ENCODE peak calls at places on chromosomes 2 and 18, in six cellular contexts. One of them, this sample, is unnamed.

GRCh38 chr18:37441821-37442220 is 123.8 kb downstream of the CELF4 start:
- DNase-seq in neuronal stem cell: no peak
- DNase-seq in IMR-90: no peak
- DNase-seq in H9: no peak
- DNase-seq in H1: no peak
- DNase-seq in trophoblast cell: no peak
- DNase-seq in this sample: no peak

GRCh38 chr2:82169379-82169778 is 1864.8 kb upstream of the LRRTM1 start:
- DNase-seq in neuronal stem cell: no peak
- DNase-seq in IMR-90: no peak
- DNase-seq in H9: no peak
- DNase-seq in H1: no peak
- DNase-seq in trophoblast cell: no peak
- DNase-seq in this sample: no peak

GRCh38 chr18:68494802-68495560 is 219.9 kb downstream of the TMX3 start:
- DNase-seq in neuronal stem cell: no peak
- DNase-seq in IMR-90: peak; percentile 98
- DNase-seq in H9: no peak
- DNase-seq in H1: no peak
- DNase-seq in trophoblast cell: peak; percentile 92
- DNase-seq in this sample: peak; percentile 91

GRCh38 chr2:178234648-178235047 is 40.3 kb downstream of the OSBPL6 start:
- DNase-seq in neuronal stem cell: no peak
- DNase-seq in IMR-90: peak; percentile 52
- DNase-seq in H9: no peak
- DNase-seq in H1: no peak
- DNase-seq in trophoblast cell: no peak
- DNase-seq in this sample: no peak

GRCh38 chr2:33521791-33522281 is 45.4 kb downstream of the RASGRP3 start:
- DNase-seq in neuronal stem cell: no peak
- DNase-seq in IMR-90: no peak
- DNase-seq in H9: no peak
- DNase-seq in H1: no peak
- DNase-seq in trophoblast cell: no peak
- DNase-seq in this sample: peak; percentile 58

GRCh38 chr18:42052137-42052708 is 97.2 kb downstream of the PIK3C3 start:
- DNase-seq in neuronal stem cell: no peak
- DNase-seq in IMR-90: peak; percentile 52
- DNase-seq in H9: no peak
- DNase-seq in H1: no peak
- DNase-seq in trophoblast cell: peak; percentile 41
- DNase-seq in this sample: peak; percentile 20

GRCh38 chr2:239825705-239825979 is 199.5 kb downstream of the NDUFA10 start:
- DNase-seq in neuronal stem cell: no peak
- DNase-seq in IMR-90: no peak
- DNase-seq in H9: peak; percentile 13
- DNase-seq in H1: no peak
- DNase-seq in trophoblast cell: no peak
- DNase-seq in this sample: no peak

GRCh38 chr18:63161032-63161727 is 158.4 kb downstream of the BCL2 start:
- DNase-seq in neuronal stem cell: no peak
- DNase-seq in IMR-90: no peak
- DNase-seq in H9: no peak
- DNase-seq in H1: no peak
- DNase-seq in trophoblast cell: no peak
- DNase-seq in this sample: no peak

GRCh38 chr18:805008-805754 is 6.9 kb downstream of the YES1 start:
- DNase-seq in neuronal stem cell: no peak
- DNase-seq in IMR-90: no peak
- DNase-seq in H9: no peak
- DNase-seq in H1: no peak
- DNase-seq in trophoblast cell: no peak
- DNase-seq in this sample: peak; percentile 32

GRCh38 chr2:54658548-54659207 is 64.8 kb upstream of the EML6 start:
- DNase-seq in neuronal stem cell: no peak
- DNase-seq in IMR-90: peak; percentile 67
- DNase-seq in H9: no peak
- DNase-seq in H1: no peak
- DNase-seq in trophoblast cell: no peak
- DNase-seq in this sample: peak; percentile 64

GRCh38 chr2:74751981-74752808 is 81.7 kb upstream of the HK2 start:
- DNase-seq in neuronal stem cell: no peak
- DNase-seq in IMR-90: no peak
- DNase-seq in H9: no peak
- DNase-seq in H1: no peak
- DNase-seq in trophoblast cell: no peak
- DNase-seq in this sample: no peak

GRCh38 chr2:178298785-178299212 is 104.5 kb downstream of the OSBPL6 start:
- DNase-seq in neuronal stem cell: no peak
- DNase-seq in IMR-90: peak; percentile 48
- DNase-seq in H9: no peak
- DNase-seq in H1: no peak
- DNase-seq in trophoblast cell: no peak
- DNase-seq in this sample: peak; percentile 12

GRCh38 chr18:2108581-2108980 is 462.7 kb downstream of the METTL4 start:
- DNase-seq in neuronal stem cell: no peak
- DNase-seq in IMR-90: no peak
- DNase-seq in H9: no peak
- DNase-seq in H1: no peak
- DNase-seq in trophoblast cell: no peak
- DNase-seq in this sample: no peak

GRCh38 chr2:121686218-121686617 is 37.0 kb upstream of the CLASP1 start:
- DNase-seq in neuronal stem cell: no peak
- DNase-seq in IMR-90: no peak
- DNase-seq in H9: no peak
- DNase-seq in H1: peak; percentile 60
- DNase-seq in trophoblast cell: no peak
- DNase-seq in this sample: no peak

GRCh38 chr2:197168705-197169104 is 141.9 kb downstream of the ANKRD44 start:
- DNase-seq in neuronal stem cell: peak; percentile 77
- DNase-seq in IMR-90: peak; percentile 51
- DNase-seq in H9: peak; percentile 82
- DNase-seq in H1: peak; percentile 87
- DNase-seq in trophoblast cell: peak; percentile 84
- DNase-seq in this sample: peak; percentile 65

GRCh38 chr18:12430137-12430990 is 22.6 kb downstream of the PRELID3A start:
- DNase-seq in neuronal stem cell: no peak
- DNase-seq in IMR-90: no peak
- DNase-seq in H9: no peak
- DNase-seq in H1: no peak
- DNase-seq in trophoblast cell: no peak
- DNase-seq in this sample: no peak

GRCh38 chr2:1024981-1025380 is 74.3 kb downstream of the SNTG2 start:
- DNase-seq in neuronal stem cell: no peak
- DNase-seq in IMR-90: peak; percentile 8
- DNase-seq in H9: no peak
- DNase-seq in H1: no peak
- DNase-seq in trophoblast cell: no peak
- DNase-seq in this sample: no peak

GRCh38 chr2:200479617-200480292 is 30.1 kb downstream of the KCTD18 start:
- DNase-seq in neuronal stem cell: no peak
- DNase-seq in IMR-90: peak; percentile 87
- DNase-seq in H9: no peak
- DNase-seq in H1: no peak
- DNase-seq in trophoblast cell: peak; percentile 78
- DNase-seq in this sample: peak; percentile 76

GRCh38 chr2:41884718-41885117 is 163.1 kb upstream of the PKDCC start:
- DNase-seq in neuronal stem cell: no peak
- DNase-seq in IMR-90: no peak
- DNase-seq in H9: no peak
- DNase-seq in H1: no peak
- DNase-seq in trophoblast cell: no peak
- DNase-seq in this sample: no peak

GRCh38 chr2:201696151-201696659 is 2.2 kb downstream of the MPP4 start:
- DNase-seq in neuronal stem cell: no peak
- DNase-seq in IMR-90: peak; percentile 96
- DNase-seq in H9: no peak
- DNase-seq in H1: no peak
- DNase-seq in trophoblast cell: no peak
- DNase-seq in this sample: peak; percentile 67

GRCh38 chr2:25127631-25128030 is 40.7 kb downstream of the POMC start:
- DNase-seq in neuronal stem cell: no peak
- DNase-seq in IMR-90: peak; percentile 59
- DNase-seq in H9: no peak
- DNase-seq in H1: no peak
- DNase-seq in trophoblast cell: no peak
- DNase-seq in this sample: no peak

GRCh38 chr18:7918696-7919095 is 351.6 kb downstream of the PTPRM start:
- DNase-seq in neuronal stem cell: no peak
- DNase-seq in IMR-90: no peak
- DNase-seq in H9: no peak
- DNase-seq in H1: no peak
- DNase-seq in trophoblast cell: no peak
- DNase-seq in this sample: peak; percentile 4

GRCh38 chr18:36526611-36527010 is 229.1 kb downstream of the FHOD3 start:
- DNase-seq in neuronal stem cell: no peak
- DNase-seq in IMR-90: peak; percentile 52
- DNase-seq in H9: no peak
- DNase-seq in H1: no peak
- DNase-seq in trophoblast cell: no peak
- DNase-seq in this sample: no peak

GRCh38 chr18:8538935-8539334 is 70.3 kb upstream of the RAB12 start:
- DNase-seq in neuronal stem cell: no peak
- DNase-seq in IMR-90: no peak
- DNase-seq in H9: no peak
- DNase-seq in H1: peak; percentile 34
- DNase-seq in trophoblast cell: no peak
- DNase-seq in this sample: no peak

GRCh38 chr2:230947908-230948365 is 22.9 kb upstream of the GPR55 start:
- DNase-seq in neuronal stem cell: no peak
- DNase-seq in IMR-90: no peak
- DNase-seq in H9: no peak
- DNase-seq in H1: no peak
- DNase-seq in trophoblast cell: no peak
- DNase-seq in this sample: no peak

GRCh38 chr2:20378891-20379519 is 28.4 kb upstream of the PUM2 start:
- DNase-seq in neuronal stem cell: peak; percentile 45
- DNase-seq in IMR-90: peak; percentile 86
- DNase-seq in H9: peak; percentile 85
- DNase-seq in H1: peak; percentile 86
- DNase-seq in trophoblast cell: peak; percentile 74
- DNase-seq in this sample: peak; percentile 89

GRCh38 chr2:128300151-128300550 is 18.5 kb downstream of the HS6ST1 start:
- DNase-seq in neuronal stem cell: no peak
- DNase-seq in IMR-90: no peak
- DNase-seq in H9: no peak
- DNase-seq in H1: no peak
- DNase-seq in trophoblast cell: no peak
- DNase-seq in this sample: no peak
- H3K79me1 ChIP-seq in neuronal stem cell: peaks cover 25% of the 10 kb centered on the region
- H3K79me1 ChIP-seq in IMR-90: peaks cover 49% of the 10 kb centered on the region
- H3K79me1 ChIP-seq in H9: peaks cover 13% of the 10 kb centered on the region
- H3K79me1 ChIP-seq in H1: peaks cover 61% of the 10 kb centered on the region
- H3K79me1 ChIP-seq in trophoblast cell: peaks cover 12% of the 10 kb centered on the region
- H3K79me1 ChIP-seq in this sample: peaks cover 34% of the 10 kb centered on the region

DNA sequence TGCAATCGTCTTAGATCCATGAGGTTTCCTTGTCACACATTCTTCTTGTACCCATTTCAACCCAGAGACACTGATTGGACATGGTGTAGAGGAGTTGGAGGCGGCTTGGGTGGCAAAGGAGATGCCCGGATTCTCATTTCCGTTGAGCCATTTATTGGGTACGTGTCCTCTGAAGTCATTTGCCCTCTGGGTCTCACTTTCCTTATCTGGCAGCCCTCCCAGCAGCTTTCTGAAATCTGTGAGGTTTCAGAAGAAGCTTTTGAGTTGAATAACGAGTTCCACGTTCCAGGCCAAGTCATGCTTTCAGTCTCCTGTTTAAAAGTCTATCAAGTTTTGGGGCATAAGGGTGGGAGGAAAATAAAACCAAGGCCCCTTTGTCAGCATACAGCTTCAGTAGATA is 117.2 kb downstream of the MGAT5 start:
- DNase-seq in neuronal stem cell: no peak
- DNase-seq in IMR-90: no peak
- DNase-seq in H9: no peak
- DNase-seq in H1: no peak
- DNase-seq in trophoblast cell: no peak
- DNase-seq in this sample: no peak
- H4K91ac ChIP-seq in neuronal stem cell: no peak overlapping the region
- H4K91ac ChIP-seq in IMR-90: no peak overlapping the region
- H4K91ac ChIP-seq in H9: no peak overlapping the region
- H4K91ac ChIP-seq in H1: no peak overlapping the region
- H4K91ac ChIP-seq in trophoblast cell: no peak overlapping the region
- H4K91ac ChIP-seq in this sample: no peak overlapping the region

DNA sequence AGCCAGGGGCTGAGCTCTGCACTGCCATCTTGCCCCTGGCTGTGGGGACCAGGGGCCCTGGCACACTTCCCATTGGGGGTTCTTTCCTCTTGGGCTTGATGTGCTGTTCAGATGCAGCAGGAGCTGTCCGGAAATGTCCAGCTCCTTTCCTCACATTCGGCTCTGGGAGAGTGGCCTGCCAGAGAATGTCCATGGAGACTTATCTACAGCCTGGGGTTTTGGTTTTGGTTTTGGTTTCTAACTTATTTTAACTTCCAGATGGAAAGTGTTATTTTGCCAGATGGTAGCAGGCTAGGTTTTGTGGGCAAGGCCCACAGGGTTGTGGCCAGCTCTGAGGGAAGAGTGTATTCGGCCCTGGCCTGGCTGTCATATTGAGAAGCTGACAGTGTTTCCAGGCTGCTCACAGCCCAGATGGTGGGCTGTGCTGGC is 177.3 kb downstream of the ANKRD30B start:
- DNase-seq in neuronal stem cell: no peak
- DNase-seq in IMR-90: no peak
- DNase-seq in H9: no peak
- DNase-seq in H1: no peak
- DNase-seq in trophoblast cell: no peak
- DNase-seq in this sample: no peak
- H3K9me3 ChIP-seq in neuronal stem cell: no peaks in the 10 kb centered on the region
- H3K9me3 ChIP-seq in IMR-90: peaks cover 38% of the 10 kb centered on the region
- H3K9me3 ChIP-seq in H9: peaks cover 89% of the 10 kb centered on the region
- H3K9me3 ChIP-seq in H1: peaks cover 81% of the 10 kb centered on the region
- H3K9me3 ChIP-seq in trophoblast cell: peaks cover 28% of the 10 kb centered on the region
- H3K9me3 ChIP-seq in this sample: no peaks in the 10 kb centered on the region

DNA sequence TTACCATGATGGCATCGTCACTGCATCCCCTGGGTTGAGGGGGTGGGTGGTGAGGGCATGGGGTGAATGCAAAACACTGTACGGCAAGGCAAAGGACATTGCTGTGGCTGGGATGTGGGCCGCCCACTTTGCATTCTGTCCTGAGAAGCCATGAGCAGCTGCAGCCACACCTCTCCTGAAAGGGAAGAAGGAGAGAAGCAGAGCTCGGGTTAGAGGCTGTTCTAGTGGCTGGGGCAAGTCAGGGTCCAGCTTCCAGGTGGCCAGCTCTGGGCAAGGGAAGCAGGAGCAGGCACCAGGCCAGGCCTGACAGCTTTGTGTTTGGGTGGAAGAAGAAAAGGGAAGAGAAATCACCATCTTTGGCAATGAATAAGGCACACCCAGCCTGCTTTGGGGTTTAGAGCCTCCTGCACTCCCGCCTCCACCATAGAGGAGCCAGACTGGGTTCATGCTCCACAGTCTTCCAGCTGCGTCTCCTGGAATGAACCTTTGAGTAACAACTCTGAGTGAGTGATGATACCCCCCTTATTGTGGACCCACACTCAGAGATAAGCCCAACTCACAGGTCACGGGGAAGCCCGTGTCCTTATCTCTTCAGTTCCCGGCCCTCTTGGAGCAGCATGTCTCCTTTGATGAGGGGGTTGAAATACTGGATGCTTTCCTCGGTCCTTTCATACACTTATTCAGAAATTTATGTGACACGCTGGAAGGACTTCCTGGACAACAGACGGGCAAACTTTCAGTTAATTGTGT is 63.5 kb downstream of the INPP4A start:
- DNase-seq in neuronal stem cell: no peak
- DNase-seq in IMR-90: no peak
- DNase-seq in H9: no peak
- DNase-seq in H1: no peak
- DNase-seq in trophoblast cell: peak; percentile 24
- DNase-seq in this sample: no peak
- H3K79me1 ChIP-seq in neuronal stem cell: no peaks in the 10 kb centered on the region
- H3K79me1 ChIP-seq in IMR-90: peaks cover 7% of the 10 kb centered on the region
- H3K79me1 ChIP-seq in H9: no peaks in the 10 kb centered on the region
- H3K79me1 ChIP-seq in H1: peaks cover 8% of the 10 kb centered on the region
- H3K79me1 ChIP-seq in trophoblast cell: peaks cover 4% of the 10 kb centered on the region
- H3K79me1 ChIP-seq in this sample: peaks cover 40% of the 10 kb centered on the region

This sample was measured in mesenchymal stem cell.